ENCODE peak calls at places on chromosomes 2 and 18, in eight cellular contexts. One of them, this sample, is unnamed.

GRCh38 chr18:11570073-11570588 is 39.3 kb upstream of the SLC35G4 start:
- DNase-seq in fibroblast of lung: no peak
- DNase-seq in left ventricle myocardium inferior: no peak
- DNase-seq in body of pancreas: no peak
- DNase-seq in ovary: no peak
- DNase-seq in SK-N-SH: no peak
- DNase-seq in HCT116: no peak
- DNase-seq in aorta: no peak
- DNase-seq in this sample: no peak

GRCh38 chr2:122670932-122671331 is 915.5 kb downstream of the TSN start:
- DNase-seq in fibroblast of lung: no peak
- DNase-seq in left ventricle myocardium inferior: no peak
- DNase-seq in body of pancreas: no peak
- DNase-seq in ovary: no peak
- DNase-seq in SK-N-SH: no peak
- DNase-seq in HCT116: no peak
- DNase-seq in aorta: no peak
- DNase-seq in this sample: no peak

GRCh38 chr2:43265006-43265770 is 38.8 kb upstream of the ZFP36L2 start:
- DNase-seq in fibroblast of lung: peak
- DNase-seq in left ventricle myocardium inferior: peak
- DNase-seq in body of pancreas: no peak
- DNase-seq in ovary: peak
- DNase-seq in SK-N-SH: no peak
- DNase-seq in HCT116: no peak
- DNase-seq in aorta: peak
- DNase-seq in this sample: no peak

GRCh38 chr2:213156682-213157081 is 5.3 kb upstream of the IKZF2 start:
- DNase-seq in fibroblast of lung: no peak
- DNase-seq in left ventricle myocardium inferior: no peak
- DNase-seq in body of pancreas: no peak
- DNase-seq in ovary: no peak
- DNase-seq in SK-N-SH: no peak
- DNase-seq in HCT116: no peak
- DNase-seq in aorta: no peak
- DNase-seq in this sample: no peak

GRCh38 chr2:240013343-240013742 is 11.8 kb downstream of the NDUFA10 start:
- DNase-seq in fibroblast of lung: peak
- DNase-seq in left ventricle myocardium inferior: no peak
- DNase-seq in body of pancreas: no peak
- DNase-seq in ovary: no peak
- DNase-seq in SK-N-SH: no peak
- DNase-seq in HCT116: no peak
- DNase-seq in aorta: no peak
- DNase-seq in this sample: no peak

GRCh38 chr2:190410171-190410570 is 2.0 kb downstream of the MFSD6 start:
- DNase-seq in fibroblast of lung: no peak
- DNase-seq in left ventricle myocardium inferior: no peak
- DNase-seq in body of pancreas: no peak
- DNase-seq in ovary: no peak
- DNase-seq in SK-N-SH: no peak
- DNase-seq in HCT116: no peak
- DNase-seq in aorta: no peak
- DNase-seq in this sample: no peak

GRCh38 chr2:201854221-201854801 is 48.0 kb downstream of the CDK15 start:
- DNase-seq in fibroblast of lung: peak
- DNase-seq in left ventricle myocardium inferior: no peak
- DNase-seq in body of pancreas: no peak
- DNase-seq in ovary: no peak
- DNase-seq in SK-N-SH: no peak
- DNase-seq in HCT116: no peak
- DNase-seq in aorta: no peak
- DNase-seq in this sample: peak

GRCh38 chr2:61117534-61117933 is 44.5 kb upstream of the C2orf74 start:
- DNase-seq in fibroblast of lung: peak
- DNase-seq in left ventricle myocardium inferior: no peak
- DNase-seq in body of pancreas: no peak
- DNase-seq in ovary: no peak
- DNase-seq in SK-N-SH: no peak
- DNase-seq in HCT116: no peak
- DNase-seq in aorta: no peak
- DNase-seq in this sample: no peak

GRCh38 chr18:36419913-36420531 is 122.5 kb downstream of the FHOD3 start:
- DNase-seq in fibroblast of lung: no peak
- DNase-seq in left ventricle myocardium inferior: no peak
- DNase-seq in body of pancreas: no peak
- DNase-seq in ovary: no peak
- DNase-seq in SK-N-SH: no peak
- DNase-seq in HCT116: peak
- DNase-seq in aorta: no peak
- DNase-seq in this sample: no peak

GRCh38 chr18:13463526-13463925 is 245.0 kb downstream of the LDLRAD4 start:
- DNase-seq in fibroblast of lung: no peak
- DNase-seq in left ventricle myocardium inferior: no peak
- DNase-seq in body of pancreas: no peak
- DNase-seq in ovary: no peak
- DNase-seq in SK-N-SH: no peak
- DNase-seq in HCT116: no peak
- DNase-seq in aorta: no peak
- DNase-seq in this sample: no peak

GRCh38 chr2:61898810-61899209 is 6.7 kb upstream of the COMMD1 start:
- DNase-seq in fibroblast of lung: peak
- DNase-seq in left ventricle myocardium inferior: no peak
- DNase-seq in body of pancreas: peak
- DNase-seq in ovary: no peak
- DNase-seq in SK-N-SH: peak
- DNase-seq in HCT116: no peak
- DNase-seq in aorta: no peak
- DNase-seq in this sample: no peak

GRCh38 chr2:199940373-199940772 is 14.9 kb downstream of the TYW5 start:
- DNase-seq in fibroblast of lung: peak
- DNase-seq in left ventricle myocardium inferior: no peak
- DNase-seq in body of pancreas: no peak
- DNase-seq in ovary: no peak
- DNase-seq in SK-N-SH: peak
- DNase-seq in HCT116: peak
- DNase-seq in aorta: no peak
- DNase-seq in this sample: no peak

GRCh38 chr2:150470435-150470834 is 17.0 kb downstream of the RND3 start:
- DNase-seq in fibroblast of lung: no peak
- DNase-seq in left ventricle myocardium inferior: no peak
- DNase-seq in body of pancreas: no peak
- DNase-seq in ovary: no peak
- DNase-seq in SK-N-SH: no peak
- DNase-seq in HCT116: no peak
- DNase-seq in aorta: no peak
- DNase-seq in this sample: no peak

GRCh38 chr2:149489452-149489851 is 98.1 kb downstream of the MMADHC start:
- DNase-seq in fibroblast of lung: no peak
- DNase-seq in left ventricle myocardium inferior: no peak
- DNase-seq in body of pancreas: no peak
- DNase-seq in ovary: no peak
- DNase-seq in SK-N-SH: no peak
- DNase-seq in HCT116: no peak
- DNase-seq in aorta: no peak
- DNase-seq in this sample: no peak

GRCh38 chr2:237629188-237629534 is 1.8 kb downstream of the LRRFIP1 start:
- DNase-seq in fibroblast of lung: no peak
- DNase-seq in left ventricle myocardium inferior: no peak
- DNase-seq in body of pancreas: no peak
- DNase-seq in ovary: no peak
- DNase-seq in SK-N-SH: no peak
- DNase-seq in HCT116: no peak
- DNase-seq in aorta: no peak
- DNase-seq in this sample: no peak

GRCh38 chr2:65885266-65885665 is 452.9 kb upstream of the SPRED2 start:
- DNase-seq in fibroblast of lung: no peak
- DNase-seq in left ventricle myocardium inferior: no peak
- DNase-seq in body of pancreas: no peak
- DNase-seq in ovary: no peak
- DNase-seq in SK-N-SH: no peak
- DNase-seq in HCT116: no peak
- DNase-seq in aorta: no peak
- DNase-seq in this sample: no peak

GRCh38 chr2:204205548-204205947 is 269.0 kb downstream of the ICOS start:
- DNase-seq in fibroblast of lung: no peak
- DNase-seq in left ventricle myocardium inferior: no peak
- DNase-seq in body of pancreas: no peak
- DNase-seq in ovary: no peak
- DNase-seq in SK-N-SH: no peak
- DNase-seq in HCT116: no peak
- DNase-seq in aorta: no peak
- DNase-seq in this sample: no peak

GRCh38 chr18:65725421-65726050 is 25.3 kb upstream of the CDH7 start:
- DNase-seq in fibroblast of lung: no peak
- DNase-seq in left ventricle myocardium inferior: no peak
- DNase-seq in body of pancreas: peak
- DNase-seq in ovary: no peak
- DNase-seq in SK-N-SH: peak
- DNase-seq in HCT116: no peak
- DNase-seq in aorta: no peak
- DNase-seq in this sample: no peak

GRCh38 chr18:48832961-48833700 is 117.6 kb downstream of the SMAD7 start:
- DNase-seq in fibroblast of lung: peak
- DNase-seq in left ventricle myocardium inferior: peak
- DNase-seq in body of pancreas: peak
- DNase-seq in ovary: no peak
- DNase-seq in SK-N-SH: no peak
- DNase-seq in HCT116: peak
- DNase-seq in aorta: peak
- DNase-seq in this sample: peak

GRCh38 chr2:45173513-45173912 is 164.3 kb upstream of the SIX2 start:
- DNase-seq in fibroblast of lung: peak
- DNase-seq in left ventricle myocardium inferior: no peak
- DNase-seq in body of pancreas: no peak
- DNase-seq in ovary: no peak
- DNase-seq in SK-N-SH: no peak
- DNase-seq in HCT116: peak
- DNase-seq in aorta: no peak
- DNase-seq in this sample: peak

GRCh38 chr18:3983351-3983969 is 471.6 kb downstream of the DLGAP1 start:
- DNase-seq in fibroblast of lung: peak
- DNase-seq in left ventricle myocardium inferior: no peak
- DNase-seq in body of pancreas: no peak
- DNase-seq in ovary: no peak
- DNase-seq in SK-N-SH: no peak
- DNase-seq in HCT116: no peak
- DNase-seq in aorta: no peak
- DNase-seq in this sample: no peak

GRCh38 chr2:52145005-52145404 is 1113.1 kb upstream of the NRXN1 start:
- DNase-seq in fibroblast of lung: peak
- DNase-seq in left ventricle myocardium inferior: no peak
- DNase-seq in body of pancreas: no peak
- DNase-seq in ovary: no peak
- DNase-seq in SK-N-SH: no peak
- DNase-seq in HCT116: no peak
- DNase-seq in aorta: no peak
- DNase-seq in this sample: no peak

GRCh38 chr2:74291217-74291551 is 52.0 kb downstream of the SLC4A5 start:
- DNase-seq in fibroblast of lung: no peak
- DNase-seq in left ventricle myocardium inferior: no peak
- DNase-seq in body of pancreas: no peak
- DNase-seq in ovary: no peak
- DNase-seq in SK-N-SH: no peak
- DNase-seq in HCT116: no peak
- DNase-seq in aorta: no peak
- DNase-seq in this sample: no peak

GRCh38 chr2:211898697-211899096 is 639.9 kb downstream of the ERBB4 start:
- DNase-seq in fibroblast of lung: no peak
- DNase-seq in left ventricle myocardium inferior: no peak
- DNase-seq in body of pancreas: no peak
- DNase-seq in ovary: no peak
- DNase-seq in SK-N-SH: no peak
- DNase-seq in HCT116: no peak
- DNase-seq in aorta: no peak
- DNase-seq in this sample: no peak
- H3K27ac ChIP-seq in fibroblast of lung: no peak
- H3K27ac ChIP-seq in left ventricle myocardium inferior: peak
- H3K27ac ChIP-seq in body of pancreas: no peak
- H3K27ac ChIP-seq in ovary: no peak
- H3K27ac ChIP-seq in SK-N-SH: no peak
- H3K27ac ChIP-seq in HCT116: no peak
- H3K27ac ChIP-seq in aorta: no peak
- H3K27ac ChIP-seq in this sample: no peak

GRCh38 chr2:64260817-64261216 is 116.6 kb upstream of the PELI1 start:
- DNase-seq in fibroblast of lung: no peak
- DNase-seq in left ventricle myocardium inferior: peak
- DNase-seq in body of pancreas: peak
- DNase-seq in ovary: no peak
- DNase-seq in SK-N-SH: no peak
- DNase-seq in HCT116: no peak
- DNase-seq in aorta: no peak
- DNase-seq in this sample: no peak
- H3K27ac ChIP-seq in fibroblast of lung: no peak
- H3K27ac ChIP-seq in left ventricle myocardium inferior: peak
- H3K27ac ChIP-seq in body of pancreas: no peak
- H3K27ac ChIP-seq in ovary: no peak
- H3K27ac ChIP-seq in SK-N-SH: no peak
- H3K27ac ChIP-seq in HCT116: no peak
- H3K27ac ChIP-seq in aorta: no peak
- H3K27ac ChIP-seq in this sample: no peak

GRCh38 chr2:41806286-41806685 is 241.5 kb upstream of the PKDCC start:
- DNase-seq in fibroblast of lung: no peak
- DNase-seq in left ventricle myocardium inferior: no peak
- DNase-seq in body of pancreas: no peak
- DNase-seq in ovary: no peak
- DNase-seq in SK-N-SH: no peak
- DNase-seq in HCT116: no peak
- DNase-seq in aorta: no peak
- DNase-seq in this sample: no peak
- H3K27ac ChIP-seq in fibroblast of lung: no peak
- H3K27ac ChIP-seq in left ventricle myocardium inferior: no peak
- H3K27ac ChIP-seq in body of pancreas: no peak
- H3K27ac ChIP-seq in ovary: no peak
- H3K27ac ChIP-seq in SK-N-SH: no peak
- H3K27ac ChIP-seq in HCT116: no peak
- H3K27ac ChIP-seq in aorta: no peak
- H3K27ac ChIP-seq in this sample: no peak

GRCh38 chr2:20208487-20208882 is 16.4 kb downstream of the SDC1 start:
- DNase-seq in fibroblast of lung: no peak
- DNase-seq in left ventricle myocardium inferior: no peak
- DNase-seq in body of pancreas: peak
- DNase-seq in ovary: no peak
- DNase-seq in SK-N-SH: no peak
- DNase-seq in HCT116: no peak
- DNase-seq in aorta: no peak
- DNase-seq in this sample: peak

GRCh38 chr2:20211420-20211819 is 13.5 kb downstream of the SDC1 start:
- DNase-seq in fibroblast of lung: no peak
- DNase-seq in left ventricle myocardium inferior: no peak
- DNase-seq in body of pancreas: no peak
- DNase-seq in ovary: no peak
- DNase-seq in SK-N-SH: no peak
- DNase-seq in HCT116: no peak
- DNase-seq in aorta: no peak
- DNase-seq in this sample: no peak

GRCh38 chr2:20210462-20210861 is 14.5 kb downstream of the SDC1 start:
- DNase-seq in fibroblast of lung: no peak
- DNase-seq in left ventricle myocardium inferior: no peak
- DNase-seq in body of pancreas: no peak
- DNase-seq in ovary: no peak
- DNase-seq in SK-N-SH: no peak
- DNase-seq in HCT116: no peak
- DNase-seq in aorta: no peak
- DNase-seq in this sample: no peak

GRCh38 chr2:20211860-20212458 is 13.0 kb downstream of the SDC1 start:
- DNase-seq in fibroblast of lung: no peak
- DNase-seq in left ventricle myocardium inferior: no peak
- DNase-seq in body of pancreas: no peak
- DNase-seq in ovary: peak
- DNase-seq in SK-N-SH: no peak
- DNase-seq in HCT116: no peak
- DNase-seq in aorta: no peak
- DNase-seq in this sample: no peak

GRCh38 chr2:20209373-20210109 is 15.4 kb downstream of the SDC1 start:
- DNase-seq in fibroblast of lung: no peak
- DNase-seq in left ventricle myocardium inferior: no peak
- DNase-seq in body of pancreas: no peak
- DNase-seq in ovary: no peak
- DNase-seq in SK-N-SH: no peak
- DNase-seq in HCT116: no peak
- DNase-seq in aorta: no peak
- DNase-seq in this sample: no peak
- H3K27ac ChIP-seq in fibroblast of lung: no peak
- H3K27ac ChIP-seq in left ventricle myocardium inferior: no peak
- H3K27ac ChIP-seq in body of pancreas: no peak
- H3K27ac ChIP-seq in ovary: no peak
- H3K27ac ChIP-seq in SK-N-SH: no peak
- H3K27ac ChIP-seq in HCT116: no peak
- H3K27ac ChIP-seq in aorta: no peak
- H3K27ac ChIP-seq in this sample: no peak